ENCODE peak calls at places on chromosomes 11 and 22, in five cellular contexts. P is stimulated activated CD8-positive, alpha-beta memory T cell treated with anti-CD3 and anti-CD28 coated beads, Interleukin-15, amount 100 ng/mL, for 1 hour; R is omental fat pad; B is left cardiac atrium; X is brain microvascular endothelial cell. L is an unnamed sample.

GRCh38 chr11:96817488-96817887 is 427.7 kb downstream of the JRKL start:
- DNase-seq in P (no peak), R (no peak), B (no peak), X (no peak), L (no peak)

GRCh38 chr11:55503449-55503848 is 50.8 kb upstream of the OR4C15 start:
- DNase-seq in P (no peak), R (no peak), B (no peak), X (no peak), L (no peak)

GRCh38 chr11:31477528-31478255 is 31.7 kb downstream of the IMMP1L start:
- DNase-seq in P (no peak), R (no peak), B (no peak), X (no peak), L (no peak)

GRCh38 chr11:104783241-104783640 is 115.0 kb downstream of the CASP12 start:
- DNase-seq in P (no peak), R (no peak), B (no peak), X (no peak), L (no peak)

GRCh38 chr11:123494195-123495050 is 64.4 kb downstream of the GRAMD1B start:
- DNase-seq in P (no peak), R (no peak), B (no peak), X (peak; percentile 46), L (no peak)

GRCh38 chr11:34837246-34837856 is 78.8 kb downstream of the APIP start:
- DNase-seq in P (no peak), R (no peak), B (no peak), X (no peak), L (no peak)

GRCh38 chr11:12963051-12963450 is 46.1 kb upstream of the RASSF10 start:
- DNase-seq in P (no peak), R (no peak), B (no peak), X (no peak), L (no peak)

GRCh38 chr11:87832216-87832615 is 343.0 kb downstream of the RAB38 start:
- DNase-seq in P (no peak), R (no peak), B (no peak), X (no peak), L (no peak)

GRCh38 chr22:31556627-31557203 is 60.4 kb downstream of the SFI1 start:
- DNase-seq in P (no peak), R (no peak), B (no peak), X (peak; percentile 27), L (no peak)

GRCh38 chr11:63405114-63405513 is 35.5 kb downstream of the SLC22A9 start:
- DNase-seq in P (no peak), R (no peak), B (no peak), X (no peak), L (no peak)

GRCh38 chr11:123186291-123186690 is 8.8 kb downstream of the CLMP start:
- DNase-seq in P (no peak), R (no peak), B (no peak), X (no peak), L (no peak)

GRCh38 chr11:16785520-16786128 is 47.2 kb downstream of the C11orf58 start:
- DNase-seq in P (peak; percentile 14), R (no peak), B (peak; percentile 66), X (peak; percentile 72), L (peak; percentile 29)

GRCh38 chr22:38721551-38721950 is 15.8 kb downstream of the GTPBP1 start:
- DNase-seq in P (no peak), R (no peak), B (no peak), X (no peak), L (no peak)

GRCh38 chr11:96329419-96329818 is 13.6 kb downstream of the MAML2 start:
- DNase-seq in P (no peak), R (no peak), B (no peak), X (no peak), L (no peak)

GRCh38 chr22:49044091-49044490 is 783.6 kb downstream of the BRD1 start:
- DNase-seq in P (no peak), R (no peak), B (no peak), X (no peak), L (no peak)

GRCh38 chr11:45212566-45213315 is 66.3 kb downstream of the PRDM11 start:
- DNase-seq in P (no peak), R (no peak), B (no peak), X (no peak), L (no peak)

GRCh38 chr11:26286472-26287066 is 45.4 kb upstream of the ANO3 start:
- DNase-seq in P (no peak), R (no peak), B (no peak), X (peak; percentile 53), L (no peak)

GRCh38 chr11:79055866-79056632 is 384.8 kb downstream of the TENM4 start:
- DNase-seq in P (no peak), R (no peak), B (no peak), X (peak; percentile 20), L (no peak)

GRCh38 chr11:77590194-77590591 is 440 bp downstream of the AQP11 start:
- DNase-seq in P (no peak), R (no peak), B (no peak), X (peak; percentile 21), L (no peak)

GRCh38 chr11:86869966-86870570 is 69.7 kb downstream of the PRSS23 start:
- DNase-seq in P (peak; percentile 2), R (peak; percentile 57), B (peak; percentile 72), X (peak; percentile 64), L (no peak)

GRCh38 chr11:6531267-6531752 is 34.2 kb downstream of the DNHD1 start:
- DNase-seq in P (no peak), R (no peak), B (no peak), X (peak; percentile 41), L (no peak)

GRCh38 chr11:121575250-121575962 is 122.6 kb upstream of the SORL1-AS1 start:
- DNase-seq in P (no peak), R (no peak), B (peak; percentile 88), X (peak; percentile 26), L (no peak)

GRCh38 chr11:65422104-65422632 is 430 bp upstream of the NEAT1 start:
- DNase-seq in P (peak; percentile 84), R (peak; percentile 90), B (peak; percentile 99), X (peak; percentile 94), L (no peak)

GRCh38 chr11:78449866-78450265 is 32.2 kb upstream of the GAB2 start:
- DNase-seq in P (no peak), R (no peak), B (no peak), X (peak; percentile 24), L (no peak)

GRCh38 chr11:12598330-12599256 is 75.6 kb upstream of the TEAD1 start:
- DNase-seq in P (no peak), R (no peak), B (no peak), X (peak; percentile 25), L (no peak)

GRCh38 chr11:3230636-3231549 is 1.3 kb downstream of the MRGPRE start:
- DNase-seq in P (no peak), R (no peak), B (no peak), X (no peak), L (no peak)

GRCh38 chr11:75874942-75875341 is 59.9 kb downstream of the UVRAG start:
- DNase-seq in P (no peak), R (no peak), B (no peak), X (no peak), L (no peak)

GRCh38 chr11:15942936-15943335 is 413.4 kb downstream of the SOX6 start:
- DNase-seq in P (no peak), R (no peak), B (no peak), X (no peak), L (no peak)

GRCh38 chr11:35618497-35619029 is 303 bp downstream of the FJX1 start:
- DNase-seq in P (no peak), R (no peak), B (peak; percentile 41), X (no peak), L (no peak)

GRCh38 chr11:114322934-114323333 is 26.7 kb downstream of the NNMT start:
- DNase-seq in P (no peak), R (no peak), B (no peak), X (no peak), L (no peak)

GRCh38 chr11:108474664-108475485 is 7.5 kb upstream of the C11orf65 start:
- DNase-seq in P (no peak), R (no peak), B (no peak), X (no peak), L (no peak)

GRCh38 chr22:50481440-50482106 is at the start of gene ADM2:
- DNase-seq in P (peak; percentile 40), R (no peak), B (no peak), X (no peak), L (no peak)

GRCh38 chr22:36237462-36238347 is 1.6 kb downstream of the APOL2 start:
- DNase-seq in P (no peak), R (no peak), B (no peak), X (no peak), L (no peak)

GRCh38 chr11:82843057-82843795 is 57.0 kb downstream of the PRCP start:
- DNase-seq in P (no peak), R (no peak), B (no peak), X (no peak), L (no peak)

GRCh38 chr11:95563173-95563572 is 226.4 kb downstream of the FAM76B start:
- DNase-seq in P (no peak), R (no peak), B (no peak), X (no peak), L (no peak)

GRCh38 chr11:132803436-132803835 is 728.9 kb downstream of the OPCML start:
- DNase-seq in P (no peak), R (no peak), B (no peak), X (no peak), L (no peak)

GRCh38 chr11:67303132-67303988 is at the start of gene SSH3:
- DNase-seq in P (no peak), R (no peak), B (peak; percentile 86), X (no peak), L (no peak)

GRCh38 chr22:39234867-39235687 is 9.7 kb downstream of the PDGFB start:
- DNase-seq in P (no peak), R (no peak), B (peak; percentile 76), X (no peak), L (no peak)

L was measured in NCI-H1048.